ENCODE peak calls at places on chromosomes 2 and 18, in eight cellular contexts. A is fibroblast of mammary gland, Z is DND-41, E is spleen, G is astrocyte of the spinal cord, J is WTC11, N is nephron progenitor cell, S is uterus. C is an unnamed sample.

GRCh38 chr2:133780099-133780996 is 212.1 kb upstream of the NCKAP5 start:
- DNase-seq in A (peak; percentile 69), Z (peak; percentile 30), E (no peak), G (peak; percentile 88), J (peak; percentile 64), N (peak; percentile 73), S (peak; percentile 19), C (no peak)

GRCh38 chr2:28366496-28367282 is 26.0 kb upstream of the FOSL2 start:
- DNase-seq in A (no peak), Z (peak; percentile 87), E (peak; percentile 83), G (no peak), J (no peak), N (no peak), S (no peak), C (peak; percentile 72)

GRCh38 chr2:236619910-236620612 is 50.4 kb downstream of the ACKR3 start:
- DNase-seq in A (no peak), Z (no peak), E (no peak), G (no peak), J (no peak), N (no peak), S (no peak), C (no peak)

GRCh38 chr2:119228964-119229363 is 5.3 kb downstream of the STEAP3 start:
- DNase-seq in A (no peak), Z (no peak), E (no peak), G (no peak), J (no peak), N (no peak), S (no peak), C (no peak)

GRCh38 chr2:204239756-204240155 is 303.2 kb downstream of the ICOS start:
- DNase-seq in A (no peak), Z (no peak), E (no peak), G (no peak), J (no peak), N (no peak), S (no peak), C (no peak)

GRCh38 chr2:9473308-9473984 is 905 bp upstream of the IAH1 start:
- DNase-seq in A (no peak), Z (no peak), E (peak; percentile 77), G (no peak), J (peak; percentile 62), N (peak; percentile 25), S (no peak), C (no peak)

GRCh38 chr2:241550616-241551580 is 7.6 kb upstream of the BOK start:
- DNase-seq in A (no peak), Z (no peak), E (no peak), G (no peak), J (no peak), N (no peak), S (no peak), C (peak; percentile 59)

GRCh38 chr2:130871843-130872242 is 35.1 kb downstream of the ARHGEF4 start:
- DNase-seq in A (no peak), Z (no peak), E (no peak), G (no peak), J (no peak), N (no peak), S (no peak), C (no peak)

GRCh38 chr2:42117923-42118758 is 51.0 kb upstream of the EML4 start:
- DNase-seq in A (peak; percentile 77), Z (no peak), E (no peak), G (peak; percentile 79), J (no peak), N (no peak), S (no peak), C (no peak)

GRCh38 chr2:120434909-120435308 is 89.0 kb downstream of the INHBB start:
- DNase-seq in A (no peak), Z (no peak), E (peak; percentile 56), G (no peak), J (no peak), N (no peak), S (no peak), C (peak; percentile 82)

GRCh38 chr2:105744091-105744908 is 412 bp upstream of the NCK2 start:
- DNase-seq in A (no peak), Z (peak; percentile 75), E (peak; percentile 94), G (peak; percentile 27), J (peak; percentile 33), N (peak; percentile 77), S (peak; percentile 43), C (no peak)

GRCh38 chr2:119066272-119066804 is 92.2 kb downstream of the C1QL2 start:
- DNase-seq in A (peak; percentile 28), Z (no peak), E (no peak), G (no peak), J (no peak), N (no peak), S (no peak), C (no peak)

GRCh38 chr2:100196786-100197494 is 54.5 kb upstream of the AFF3 start:
- DNase-seq in A (no peak), Z (no peak), E (no peak), G (peak; percentile 56), J (no peak), N (no peak), S (peak; percentile 31), C (no peak)

GRCh38 chr2:147855316-147855715 is 10.5 kb downstream of the ACVR2A start:
- DNase-seq in A (no peak), Z (no peak), E (no peak), G (no peak), J (no peak), N (no peak), S (no peak), C (no peak)
- TF ChIP-seq CTCF in A (no peak), Z (no peak), E (no peak), G (no peak), J (no peak), N (no peak), S (no peak), C (no peak)

GRCh38 chr2:37636209-37637077 is 35.0 kb downstream of the CDC42EP3 start:
- DNase-seq in A (no peak), Z (no peak), E (peak; percentile 81), G (no peak), J (no peak), N (no peak), S (no peak), C (no peak)

GRCh38 chr2:37637985-37638384 is 33.5 kb downstream of the CDC42EP3 start:
- DNase-seq in A (peak; percentile 32), Z (no peak), E (no peak), G (no peak), J (no peak), N (no peak), S (peak; percentile 45), C (no peak)

GRCh38 chr2:37635359-37636208 is 35.9 kb downstream of the CDC42EP3 start:
- DNase-seq in A (peak; percentile 93), Z (no peak), E (peak; percentile 81), G (peak; percentile 73), J (no peak), N (no peak), S (peak; percentile 49), C (no peak)

GRCh38 chr2:37638973-37639372 is 32.5 kb downstream of the CDC42EP3 start:
- DNase-seq in A (no peak), Z (no peak), E (no peak), G (no peak), J (no peak), N (no peak), S (no peak), C (no peak)

DNA sequence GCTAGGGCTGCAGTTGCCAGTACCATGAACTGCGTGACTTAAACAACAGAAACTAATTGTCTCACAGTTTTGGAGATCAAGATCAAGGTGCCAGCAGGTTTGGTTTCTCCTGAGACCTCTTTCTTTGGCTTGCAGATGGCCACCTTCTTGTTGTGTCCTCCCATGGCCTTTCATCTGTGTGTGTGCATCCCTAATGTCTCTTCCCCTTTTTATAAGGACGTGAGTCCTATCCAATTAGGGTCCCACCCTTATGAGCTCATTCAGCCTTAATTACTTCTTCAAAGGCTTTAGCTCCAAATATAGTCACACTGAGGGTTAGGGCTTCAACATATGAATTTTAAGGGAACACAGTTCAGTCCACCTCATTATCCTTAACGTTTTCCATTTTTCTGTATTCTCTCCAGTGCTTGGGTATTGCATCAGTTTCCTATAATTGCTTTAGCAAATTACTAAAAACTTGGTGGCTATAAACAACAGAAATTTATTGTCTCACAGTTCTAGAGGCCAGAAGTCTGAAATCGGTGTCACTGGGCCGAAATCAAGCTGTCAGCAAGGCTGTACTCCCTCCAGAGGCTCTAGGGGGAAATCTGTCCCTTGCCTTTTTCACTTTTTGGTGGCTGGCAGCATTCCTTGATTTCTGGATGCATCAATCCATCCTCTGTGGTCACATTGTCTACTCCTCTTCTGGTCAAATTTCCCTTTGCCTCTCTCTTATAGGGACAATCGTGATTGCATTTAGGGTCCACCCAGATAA is 34.1 kb downstream of the CDC42EP3 start:
- DNase-seq in A (no peak), Z (no peak), E (no peak), G (no peak), J (no peak), N (no peak), S (peak; percentile 59), C (no peak)
- TF ChIP-seq CTCF in A (no peak), Z (no peak), E (no peak), G (no peak), J (no peak), N (no peak), S (no peak), C (peak; percentile 44)

DNA sequence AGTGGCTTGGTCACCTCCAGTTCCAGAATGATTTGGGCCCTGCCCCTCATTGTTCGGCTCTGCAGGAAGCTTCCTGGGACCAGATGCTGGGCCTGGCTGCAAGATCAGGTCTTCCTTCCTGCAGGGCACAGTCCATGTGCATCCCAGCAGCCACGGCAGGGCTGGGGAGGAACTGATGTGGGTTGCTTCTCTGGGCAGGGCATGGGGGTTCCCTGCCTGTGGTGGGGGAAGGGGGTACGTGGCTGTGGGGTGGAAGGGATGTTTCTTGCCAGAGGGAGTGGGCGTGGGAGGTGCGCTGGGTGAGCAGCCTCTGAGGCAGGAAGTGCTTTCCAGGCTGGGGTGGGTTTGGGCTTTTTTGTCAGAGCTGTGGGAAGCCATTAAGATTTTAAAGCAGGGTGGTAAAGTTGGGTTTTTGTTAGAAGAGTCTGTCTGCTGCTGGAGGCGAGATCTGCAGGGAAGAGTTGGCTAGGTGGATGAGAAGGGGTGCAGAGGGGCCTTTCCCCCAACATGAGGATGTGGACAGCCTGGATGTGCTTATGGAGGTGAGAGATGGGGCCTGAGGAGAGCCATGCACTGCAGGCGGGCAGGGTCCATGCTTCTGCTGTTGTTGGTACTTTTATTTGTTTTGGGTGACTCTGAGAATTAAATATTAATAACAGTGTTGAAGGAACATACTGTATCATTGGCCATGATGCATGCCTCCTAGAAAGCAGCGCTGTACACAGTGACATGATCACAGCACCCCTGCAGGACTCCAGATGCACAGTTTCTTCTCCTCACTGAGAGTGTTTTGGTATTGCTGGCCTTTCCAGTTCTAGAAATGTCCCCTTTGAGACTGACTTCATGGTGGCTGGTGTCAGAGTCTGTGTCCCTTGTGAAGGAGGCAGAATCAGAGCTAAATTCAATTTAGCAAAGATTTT is 45.3 kb downstream of the DGKD start:
- DNase-seq in A (no peak), Z (peak; percentile 81), E (no peak), G (no peak), J (peak; percentile 36), N (no peak), S (no peak), C (no peak)
- TF ChIP-seq CTCF in A (no peak), Z (peak; percentile 40), E (no peak), G (no peak), J (no peak), N (no peak), S (no peak), C (peak; percentile 18)

DNA sequence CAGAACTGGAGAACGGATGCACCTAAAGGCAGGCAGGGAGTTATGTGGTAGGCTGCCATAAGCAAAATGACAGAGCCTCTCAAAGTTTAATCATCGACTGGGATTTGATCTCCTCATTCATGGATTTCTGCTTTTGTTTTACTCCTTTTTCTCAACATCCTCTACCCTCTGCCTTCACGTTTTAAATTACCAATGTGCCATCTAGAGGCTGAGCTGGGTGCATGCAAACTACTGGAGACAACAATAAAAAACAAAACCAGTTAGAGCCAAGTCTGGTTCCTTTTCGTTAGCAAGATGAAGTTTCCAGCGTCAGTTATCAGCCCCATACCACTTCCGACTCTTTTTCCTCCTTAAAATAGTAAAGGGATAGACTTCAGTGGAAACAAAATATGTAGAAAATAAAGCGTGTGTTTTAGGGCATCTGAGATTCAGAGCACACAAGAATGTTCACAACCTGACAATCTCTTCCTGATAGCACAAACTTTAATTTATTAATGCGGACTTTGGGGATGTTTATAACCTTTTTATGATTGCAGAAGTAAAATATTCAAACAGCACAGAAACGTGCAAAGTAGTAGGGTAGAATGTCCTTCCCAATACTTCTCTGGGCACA is 117.0 kb downstream of the LAMA1 start:
- DNase-seq in A (peak; percentile 18), Z (no peak), E (no peak), G (peak; percentile 7), J (no peak), N (no peak), S (no peak), C (no peak)
- TF ChIP-seq CTCF in A (peak; percentile 45), Z (peak; percentile 40), E (peak; percentile 12), G (peak; percentile 64), J (no peak), N (peak; percentile 45), S (peak; percentile 30), C (peak; percentile 80)

C was measured in chondrocyte.